ENCODE peak calls at places on chromosomes 7 and 10, in ten cellular contexts. E is epithelial cell of esophagus; K is left ventricle myocardium inferior; W is progenitor cell of endocrine pancreas; Z is activated CD8-positive, alpha-beta T cell treated with anti-CD3 and anti-CD28 coated beads for 36 hours; C is fibroblast of the aortic adventitia; A is cardiac fibroblast; L is AG04450; D is RWPE2; U is CD8-positive, alpha-beta T cell. N is an unnamed sample.

GRCh38 chr7:121195859-121196588 is 132.8 kb upstream of the WNT16 start:
- DNase-seq in E (peak), K (no peak), W (no peak), Z (no peak), C (no peak), A (no peak), L (no peak), D (no peak), U (no peak), N (no peak)

GRCh38 chr10:102452672-102453340 is 1.5 kb upstream of the C10orf95 start:
- DNase-seq in E (peak), K (no peak), W (no peak), Z (peak), C (peak), A (peak), L (no peak), D (no peak), U (peak), N (no peak)

GRCh38 chr7:27587429-27587828 is 75.3 kb downstream of the HIBADH start:
- DNase-seq in E (no peak), K (no peak), W (no peak), Z (no peak), C (no peak), A (no peak), L (no peak), D (no peak), U (no peak), N (no peak)

GRCh38 chr10:123746016-123746415 is 79.9 kb downstream of the GPR26 start:
- DNase-seq in E (no peak), K (no peak), W (no peak), Z (no peak), C (no peak), A (no peak), L (no peak), D (no peak), U (no peak), N (no peak)

GRCh38 chr10:100562806-100563293 is 27.1 kb downstream of the HIF1AN start:
- DNase-seq in E (peak), K (no peak), W (no peak), Z (peak), C (peak), A (peak), L (no peak), D (no peak), U (no peak), N (no peak)

GRCh38 chr10:49803988-49804387 is 41.9 kb upstream of the OGDHL start:
- DNase-seq in E (peak), K (no peak), W (no peak), Z (no peak), C (no peak), A (peak), L (no peak), D (no peak), U (no peak), N (no peak)

GRCh38 chr7:148883233-148884048 is 650 bp downstream of the EZH2 start:
- DNase-seq in E (no peak), K (peak), W (peak), Z (peak), C (no peak), A (peak), L (no peak), D (peak), U (peak), N (peak)

GRCh38 chr7:106175507-106175906 is 63.4 kb upstream of the SYPL1 start:
- DNase-seq in E (no peak), K (no peak), W (no peak), Z (no peak), C (no peak), A (no peak), L (no peak), D (no peak), U (no peak), N (no peak)

GRCh38 chr10:122271076-122271475 is at the start of gene BTBD16:
- DNase-seq in E (no peak), K (no peak), W (no peak), Z (no peak), C (no peak), A (no peak), L (no peak), D (peak), U (no peak), N (no peak)

GRCh38 chr10:75432176-75432575 is 752 bp downstream of the LRMDA start:
- DNase-seq in E (no peak), K (no peak), W (no peak), Z (no peak), C (no peak), A (no peak), L (no peak), D (no peak), U (no peak), N (no peak)

GRCh38 chr7:152600266-152600665 is 75.7 kb downstream of the XRCC2 start:
- DNase-seq in E (no peak), K (no peak), W (no peak), Z (no peak), C (no peak), A (no peak), L (no peak), D (no peak), U (no peak), N (no peak)

GRCh38 chr10:113175176-113175575 is 225.1 kb downstream of the TCF7L2 start:
- DNase-seq in E (no peak), K (no peak), W (no peak), Z (no peak), C (no peak), A (no peak), L (no peak), D (no peak), U (no peak), N (no peak)

GRCh38 chr10:101558671-101559595 is 29.1 kb downstream of the POLL start:
- DNase-seq in E (no peak), K (no peak), W (no peak), Z (no peak), C (no peak), A (no peak), L (no peak), D (no peak), U (no peak), N (peak)

GRCh38 chr10:131860806-131861440 is 39.9 kb upstream of the PPP2R2D start:
- DNase-seq in E (no peak), K (no peak), W (no peak), Z (no peak), C (no peak), A (no peak), L (no peak), D (no peak), U (no peak), N (no peak)

GRCh38 chr7:151415375-151416112 is 5.7 kb upstream of the WDR86 start:
- DNase-seq in E (peak), K (no peak), W (no peak), Z (no peak), C (peak), A (peak), L (no peak), D (no peak), U (no peak), N (no peak)

GRCh38 chr7:142443614-142444013 is 185.8 kb upstream of the PRSS58 start:
- DNase-seq in E (no peak), K (no peak), W (no peak), Z (no peak), C (no peak), A (no peak), L (no peak), D (no peak), U (no peak), N (no peak)

GRCh38 chr7:73429622-73430505 is 3.7 kb upstream of the FZD9 start:
- DNase-seq in E (no peak), K (no peak), W (no peak), Z (no peak), C (no peak), A (no peak), L (no peak), D (no peak), U (no peak), N (no peak)

GRCh38 chr7:75953918-75954317 is 39.0 kb downstream of the POR start:
- DNase-seq in E (no peak), K (no peak), W (no peak), Z (no peak), C (no peak), A (no peak), L (no peak), D (no peak), U (no peak), N (no peak)

GRCh38 chr10:109912335-109913282 is 10.7 kb downstream of the XPNPEP1 start:
- DNase-seq in E (peak), K (no peak), W (no peak), Z (no peak), C (peak), A (peak), L (peak), D (no peak), U (no peak), N (no peak)

GRCh38 chr7:34156336-34156735 is 251.0 kb downstream of the BMPER start:
- DNase-seq in E (no peak), K (no peak), W (no peak), Z (no peak), C (peak), A (no peak), L (no peak), D (no peak), U (no peak), N (no peak)

GRCh38 chr10:102634696-102635095 is 9.6 kb upstream of the TRIM8 start:
- DNase-seq in E (peak), K (no peak), W (no peak), Z (no peak), C (no peak), A (no peak), L (no peak), D (no peak), U (no peak), N (no peak)

DNA sequence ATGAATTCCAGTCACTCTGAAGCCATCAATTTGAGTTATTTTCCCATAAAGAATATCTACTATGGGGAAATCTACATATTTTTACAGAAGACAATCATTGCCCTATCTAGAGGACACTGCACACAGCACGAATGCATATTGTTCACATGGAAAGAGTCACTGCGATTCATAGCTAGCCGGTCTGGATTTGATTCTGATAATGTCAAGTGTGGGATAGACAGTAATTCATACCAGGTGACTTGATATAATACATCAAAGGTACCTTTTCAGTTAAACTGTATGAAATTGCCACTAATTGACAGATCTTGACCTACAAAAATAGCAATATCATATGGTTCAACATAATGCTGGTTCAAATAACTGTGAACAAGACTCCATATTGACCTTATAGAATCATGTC is 255.7 kb downstream of the THSD7A start:
- DNase-seq in E (no peak), K (no peak), W (no peak), Z (no peak), C (no peak), A (no peak), L (no peak), D (no peak), U (no peak), N (no peak)
- TF ChIP-seq CTCF in E (no peak), K (no peak), W (no peak), Z (no peak), C (no peak), A (no peak), L (no peak), D (no peak), U (no peak), N (no peak)

GRCh38 chr10:2935647-2936386 is 131.5 kb upstream of the PFKP start:
- DNase-seq in E (no peak), K (no peak), W (no peak), Z (no peak), C (no peak), A (no peak), L (no peak), D (no peak), U (no peak), N (no peak)

GRCh38 chr10:2936816-2937215 is 130.5 kb upstream of the PFKP start:
- DNase-seq in E (no peak), K (no peak), W (no peak), Z (no peak), C (peak), A (no peak), L (no peak), D (no peak), U (no peak), N (no peak)

GRCh38 chr10:2933924-2934323 is 133.4 kb upstream of the PFKP start:
- DNase-seq in E (no peak), K (no peak), W (no peak), Z (no peak), C (no peak), A (no peak), L (no peak), D (no peak), U (no peak), N (no peak)

GRCh38 chr10:2942937-2943336 is 124.4 kb upstream of the PFKP start:
- DNase-seq in E (no peak), K (no peak), W (no peak), Z (no peak), C (no peak), A (no peak), L (no peak), D (no peak), U (no peak), N (no peak)

GRCh38 chr10:2938869-2939268 is 128.5 kb upstream of the PFKP start:
- DNase-seq in E (no peak), K (no peak), W (no peak), Z (no peak), C (peak), A (peak), L (no peak), D (no peak), U (no peak), N (no peak)
- TF ChIP-seq CTCF in E (no peak), K (peak), W (no peak), Z (no peak), C (no peak), A (no peak), L (peak), D (peak), U (no peak), N (no peak)

DNA sequence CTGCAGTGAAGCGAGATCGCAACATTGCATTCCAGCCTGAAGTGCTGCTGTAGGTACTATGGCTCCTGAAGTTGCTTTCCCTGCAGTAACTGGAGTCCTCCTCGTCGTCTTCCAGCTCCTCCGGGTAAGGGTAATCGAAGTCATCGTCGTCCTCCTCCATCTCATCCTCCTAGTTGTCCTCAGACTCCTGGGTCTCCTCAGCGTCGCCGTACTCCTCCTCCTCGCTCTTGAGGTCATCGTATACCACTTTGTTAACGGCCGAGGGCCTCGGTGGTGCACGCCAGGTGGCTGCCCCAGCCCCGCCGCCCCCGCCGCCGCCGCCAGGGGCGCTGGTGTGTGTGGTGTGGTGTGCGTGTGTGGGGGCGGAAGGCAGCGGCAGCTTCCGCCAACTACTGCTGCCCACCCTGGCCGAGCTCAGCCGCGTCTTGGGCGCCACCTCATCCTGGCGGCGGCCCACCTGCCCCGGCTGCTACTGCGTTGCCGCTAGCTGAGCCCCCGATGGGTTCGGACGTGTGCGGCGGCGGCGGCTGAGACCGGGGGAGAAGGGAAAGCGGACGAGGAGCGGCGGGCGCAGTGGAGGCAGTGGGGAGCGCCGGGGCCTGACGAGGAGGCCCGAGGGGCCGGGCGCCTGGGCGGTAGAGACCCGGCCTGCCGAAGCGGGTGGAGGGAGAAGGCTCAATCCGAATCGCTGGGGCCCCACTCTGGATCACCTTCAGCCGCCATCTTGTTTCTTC is 11.8 kb upstream of the ACBD5 start:
- DNase-seq in E (peak), K (peak), W (peak), Z (peak), C (peak), A (peak), L (no peak), D (no peak), U (peak), N (peak)
- TF ChIP-seq CTCF in E (peak), K (peak), W (peak), Z (peak), C (peak), A (peak), L (peak), D (peak), U (peak), N (peak)

GRCh38 chr7:98027342-98028033 is 37.5 kb upstream of the OCM2 start:
- DNase-seq in E (no peak), K (no peak), W (no peak), Z (no peak), C (no peak), A (no peak), L (no peak), D (no peak), U (no peak), N (no peak)
- TF ChIP-seq CTCF in E (no peak), K (no peak), W (no peak), Z (no peak), C (no peak), A (no peak), L (no peak), D (no peak), U (no peak), N (no peak)

DNA sequence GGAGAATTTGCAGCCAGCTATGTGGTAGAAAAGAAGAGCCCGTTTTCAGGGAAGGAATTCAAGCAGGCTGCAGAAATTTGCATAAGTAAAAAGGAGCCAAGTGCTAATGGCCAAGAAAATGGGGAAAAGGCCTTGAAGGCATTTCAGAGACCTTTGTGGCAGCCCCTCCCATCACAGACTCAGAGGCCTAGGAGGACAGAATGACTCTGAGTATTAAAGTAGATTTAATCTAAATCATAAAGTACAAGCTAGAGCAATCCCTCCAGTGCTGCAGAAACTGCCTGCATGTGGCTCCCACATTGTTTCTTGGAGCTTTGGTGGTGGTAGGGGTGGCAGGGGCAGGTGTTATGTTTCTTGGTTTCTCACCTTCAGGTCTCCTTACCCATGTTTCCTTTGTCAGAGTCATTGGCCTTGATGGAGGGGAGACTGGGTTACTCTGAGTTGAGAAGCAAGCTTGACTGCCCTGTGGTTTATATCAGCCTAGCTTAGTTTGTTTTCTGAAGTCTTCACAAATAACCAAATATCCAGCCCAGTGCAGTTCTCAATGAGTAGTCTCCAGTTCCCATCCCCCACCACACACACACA is 34.6 kb downstream of the ITPRIP start:
- DNase-seq in E (no peak), K (no peak), W (no peak), Z (no peak), C (no peak), A (peak), L (no peak), D (no peak), U (no peak), N (no peak)
- TF ChIP-seq CTCF in E (no peak), K (no peak), W (no peak), Z (no peak), C (no peak), A (no peak), L (no peak), D (no peak), U (no peak), N (no peak)

GRCh38 chr7:87059525-87060287 is at the start of gene ELAPOR2:
- DNase-seq in E (peak), K (peak), W (peak), Z (peak), C (peak), A (peak), L (no peak), D (peak), U (peak), N (peak)
- TF ChIP-seq CTCF in E (no peak), K (peak), W (peak), Z (peak), C (peak), A (peak), L (peak), D (peak), U (no peak), N (peak)

GRCh38 chr7:31648288-31648687 is 38.7 kb upstream of the PPP1R17 start:
- DNase-seq in E (peak), K (no peak), W (no peak), Z (no peak), C (no peak), A (peak), L (no peak), D (no peak), U (no peak), N (no peak)
- TF ChIP-seq CTCF in E (peak), K (peak), W (peak), Z (no peak), C (peak), A (no peak), L (peak), D (peak), U (no peak), N (no peak)

GRCh38 chr7:154927624-154928125 is 75.2 kb downstream of the PAXIP1 start:
- DNase-seq in E (peak), K (peak), W (no peak), Z (peak), C (peak), A (peak), L (peak), D (no peak), U (peak), N (peak)
- TF ChIP-seq CTCF in E (peak), K (peak), W (peak), Z (peak), C (peak), A (peak), L (peak), D (peak), U (peak), N (peak)

DNA sequence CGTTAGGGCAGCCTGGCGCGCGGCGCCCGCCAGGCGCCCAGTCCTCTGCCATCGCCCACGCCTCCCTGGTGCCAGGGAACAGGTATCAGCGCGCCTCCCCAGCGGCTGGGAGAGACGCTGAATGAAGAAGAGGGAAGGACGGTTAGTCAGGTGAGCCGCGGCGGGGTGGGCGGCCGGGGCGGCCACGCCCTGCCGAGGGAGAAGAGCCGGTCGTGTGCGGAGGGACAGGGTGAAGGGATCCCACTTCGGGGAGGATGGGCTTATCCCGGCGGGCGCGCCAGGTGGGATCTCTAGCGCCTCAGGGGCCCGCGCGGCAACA is 580 bp upstream of the ARL4A start:
- DNase-seq in E (no peak), K (no peak), W (no peak), Z (no peak), C (no peak), A (no peak), L (no peak), D (no peak), U (no peak), N (no peak)
- TF ChIP-seq CTCF in E (no peak), K (peak), W (peak), Z (peak), C (no peak), A (no peak), L (no peak), D (peak), U (peak), N (no peak)

N was measured in GM13976.